ENCODE peak calls at places on chromosomes 16 and 17, in seven cellular contexts. X, K, L, C, H, E and G are unnamed samples.

GRCh38 chr17:12995896-12996295 is 21.9 kb downstream of the ELAC2 start:
- DNase-seq in X (no peak), K (no peak), L (no peak), C (no peak), H (no peak), E (no peak), G (no peak)

GRCh38 chr17:57468932-57469775 is 212.8 kb downstream of the MSI2 start:
- DNase-seq in X (no peak), K (no peak), L (no peak), C (peak; percentile 65), H (no peak), E (no peak), G (no peak)

GRCh38 chr17:43736389-43736788 is 22.2 kb downstream of the SOST start:
- DNase-seq in X (no peak), K (no peak), L (no peak), C (no peak), H (no peak), E (no peak), G (no peak)

GRCh38 chr16:1347962-1348361 is 3.7 kb downstream of the TSR3 start:
- DNase-seq in X (no peak), K (no peak), L (no peak), C (no peak), H (no peak), E (no peak), G (no peak)

GRCh38 chr16:73068546-73069401 is 20.8 kb upstream of the ZFHX3 start:
- DNase-seq in X (peak; percentile 98), K (peak; percentile 90), L (peak; percentile 84), C (no peak), H (peak; percentile 82), E (peak; percentile 90), G (no peak)

GRCh38 chr17:22435231-22435974 is 743.1 kb downstream of the KCNJ18 start:
- DNase-seq in X (no peak), K (no peak), L (no peak), C (no peak), H (no peak), E (no peak), G (no peak)

GRCh38 chr17:47262586-47262985 is 9.0 kb downstream of the ITGB3 start:
- DNase-seq in X (no peak), K (no peak), L (no peak), C (no peak), H (no peak), E (no peak), G (no peak)

GRCh38 chr17:21282231-21282630 is 2.3 kb upstream of the MAP2K3 start:
- DNase-seq in X (peak; percentile 95), K (no peak), L (peak; percentile 74), C (no peak), H (no peak), E (no peak), G (no peak)

GRCh38 chr17:29107084-29107483 is 64.1 kb downstream of the PIPOX start:
- DNase-seq in X (no peak), K (no peak), L (no peak), C (no peak), H (no peak), E (no peak), G (no peak)

GRCh38 chr17:35486920-35487727 is 38.6 kb upstream of the SLFN13 start:
- DNase-seq in X (peak; percentile 17), K (peak; percentile 88), L (peak; percentile 55), C (peak; percentile 88), H (peak; percentile 44), E (peak; percentile 90), G (peak; percentile 47)

GRCh38 chr17:17772231-17772630 is 64.6 kb downstream of the SREBF1 start:
- DNase-seq in X (no peak), K (no peak), L (no peak), C (no peak), H (no peak), E (no peak), G (no peak)

GRCh38 chr17:17770371-17771059 is 66.3 kb downstream of the SREBF1 start:
- DNase-seq in X (no peak), K (no peak), L (peak; percentile 53), C (no peak), H (no peak), E (no peak), G (no peak)

GRCh38 chr17:17776889-17777288 is 59.9 kb downstream of the SREBF1 start:
- DNase-seq in X (no peak), K (no peak), L (no peak), C (no peak), H (no peak), E (no peak), G (no peak)

GRCh38 chr17:17771498-17772201 is 65.1 kb downstream of the SREBF1 start:
- DNase-seq in X (no peak), K (no peak), L (no peak), C (no peak), H (no peak), E (no peak), G (no peak)

DNA sequence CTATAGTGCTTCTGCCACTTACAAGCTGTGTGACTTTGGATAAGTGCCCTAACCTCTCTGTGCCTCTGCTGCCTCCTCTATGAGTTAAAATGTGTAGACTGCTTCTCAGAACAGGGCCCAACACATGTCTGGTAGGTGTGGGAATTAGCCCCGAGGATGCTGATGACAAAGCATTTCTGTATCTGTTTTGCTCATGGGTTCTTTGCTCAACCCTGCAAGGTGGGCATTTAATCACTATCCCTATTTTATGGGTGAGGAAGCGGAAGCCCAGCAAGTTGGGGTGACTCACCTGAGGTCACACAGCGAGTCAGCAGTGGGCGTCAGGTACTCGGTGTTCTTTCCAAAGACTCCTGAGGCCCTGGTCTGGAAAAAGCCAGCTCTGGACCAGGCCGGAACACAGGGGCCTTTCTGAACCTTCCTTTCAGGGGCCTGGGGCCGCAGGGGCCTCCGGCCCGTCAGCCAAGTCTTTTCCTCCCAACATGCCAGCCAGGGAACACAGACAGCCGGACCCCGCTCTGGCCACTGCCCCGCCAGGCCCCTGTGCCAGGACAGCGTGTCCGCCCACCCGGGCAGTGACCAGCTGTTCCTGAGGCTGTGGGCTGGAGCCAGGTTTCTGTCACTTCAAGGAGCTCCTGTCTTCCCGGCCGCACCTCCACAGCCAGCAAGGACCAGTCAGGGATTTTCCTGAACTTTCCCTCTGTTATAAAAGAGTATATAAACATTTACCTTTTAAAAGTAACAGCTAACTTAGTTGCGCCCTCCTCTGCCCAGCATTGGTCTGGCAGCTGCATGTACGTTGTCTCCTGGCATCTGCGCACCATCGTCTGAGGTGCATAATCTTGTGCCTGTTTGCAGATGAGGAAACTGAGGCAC is 62.5 kb downstream of the SREBF1 start:
- DNase-seq in X (no peak), K (no peak), L (peak; percentile 67), C (no peak), H (no peak), E (no peak), G (no peak)
- TF ChIP-seq CTCF in X (peak; percentile 64), K (peak; percentile 28), L (no peak), C (no peak), H (peak; percentile 32), E (peak; percentile 46), G (no peak)

GRCh38 chr17:72365857-72366415 is 245.1 kb downstream of the SOX9 start:
- DNase-seq in X (no peak), K (no peak), L (no peak), C (no peak), H (no peak), E (no peak), G (no peak)
- TF ChIP-seq CTCF in X (no peak), K (no peak), L (no peak), C (no peak), H (no peak), E (no peak), G (no peak)

DNA sequence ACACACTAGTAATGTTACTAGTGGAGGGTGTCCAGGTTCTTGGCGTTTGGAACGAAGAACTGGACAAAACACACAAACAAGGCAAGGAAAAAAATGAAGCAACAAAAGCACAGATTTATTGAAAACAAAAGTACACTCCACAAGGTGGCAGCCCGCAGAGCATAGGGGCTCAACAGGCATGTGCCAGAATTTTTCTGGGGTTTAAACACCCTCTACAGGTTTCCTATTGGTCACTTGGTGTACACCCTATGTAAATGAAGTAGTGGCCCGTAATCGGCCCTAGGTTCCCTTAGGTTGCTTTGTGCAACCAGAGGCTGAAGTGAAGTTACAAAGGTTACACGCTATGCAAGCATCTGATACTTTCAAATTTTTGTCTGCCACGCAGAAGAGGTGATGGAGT is 8.1 kb downstream of the OR2C1 start:
- DNase-seq in X (no peak), K (no peak), L (no peak), C (no peak), H (no peak), E (no peak), G (no peak)
- TF ChIP-seq CTCF in X (no peak), K (no peak), L (no peak), C (no peak), H (no peak), E (no peak), G (no peak)

DNA sequence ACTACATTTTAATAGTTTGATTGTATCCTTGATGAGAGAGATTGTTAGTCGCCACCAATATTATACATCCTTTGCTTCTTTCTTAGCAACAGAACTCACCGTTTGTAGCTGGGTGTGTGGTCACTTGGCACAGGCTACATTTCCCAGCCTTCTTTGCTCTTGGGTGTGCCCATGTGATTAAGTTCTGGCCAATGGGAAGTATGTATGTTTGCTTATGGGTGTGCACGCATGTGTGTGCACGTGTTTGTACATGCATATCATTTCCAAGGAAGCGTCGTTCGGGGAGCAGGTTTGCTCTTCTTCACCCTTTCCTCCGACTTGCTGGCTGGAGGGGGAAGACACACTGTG is 4.4 kb upstream of the SEC14L1 start:
- DNase-seq in X (no peak), K (no peak), L (no peak), C (no peak), H (no peak), E (peak; percentile 10), G (no peak)
- TF ChIP-seq CTCF in X (no peak), K (no peak), L (no peak), C (no peak), H (no peak), E (no peak), G (no peak)

GRCh38 chr17:49677134-49677932 is 564 bp downstream of the SPOP start:
- DNase-seq in X (peak; percentile 89), K (peak; percentile 98), L (peak; percentile 98), C (peak; percentile 95), H (peak; percentile 97), E (peak; percentile 99), G (peak; percentile 94)
- TF ChIP-seq CTCF in X (no peak), K (no peak), L (no peak), C (no peak), H (no peak), E (no peak), G (no peak)

DNA sequence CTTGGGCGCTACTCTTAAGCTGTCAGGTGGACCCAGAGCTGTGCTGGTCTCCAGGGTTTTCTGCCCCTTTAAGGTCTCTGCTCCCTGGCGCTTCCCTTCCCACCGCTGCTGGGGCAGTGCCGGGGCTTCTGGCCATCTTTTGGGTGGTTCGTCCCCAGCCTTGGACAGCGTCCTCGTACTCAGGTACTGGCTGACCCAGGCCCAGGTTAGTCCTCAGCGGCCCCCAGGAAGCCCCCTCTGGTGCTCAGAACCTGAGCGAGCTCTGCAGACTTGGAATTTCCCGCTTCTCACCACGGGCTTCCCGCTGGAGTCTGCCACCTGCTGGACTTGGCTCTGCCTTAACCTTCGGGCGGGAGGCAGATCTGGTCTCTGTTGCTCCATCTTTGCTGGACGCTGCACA is 94.1 kb upstream of the ZNF750 start:
- DNase-seq in X (no peak), K (peak; percentile 16), L (peak; percentile 4), C (no peak), H (no peak), E (peak; percentile 45), G (peak; percentile 3)
- TF ChIP-seq CTCF in X (peak; percentile 20), K (no peak), L (no peak), C (no peak), H (no peak), E (no peak), G (no peak)